ENCODE peak calls at places on chromosomes 12 and 14, in seven cellular contexts. A is psoas muscle, I is iPS DF 6.9, Z is heart left ventricle, S is thoracic aorta, R is uterus, J is transverse colon. X is an unnamed sample.

GRCh38 chr12:12272869-12273268 is 6.0 kb upstream of the LRP6 start:
- DNase-seq in R (no peak), S (no peak), Z (no peak), I (no peak), J (no peak), A (no peak), X (no peak)

GRCh38 chr14:72525087-72525909 is 368.6 kb downstream of the DPF3 start:
- DNase-seq in A (no peak), Z (no peak), R (no peak), S (no peak), I (no peak), J (no peak), X (no peak)

GRCh38 chr12:83114042-83114441 is 427.3 kb downstream of the TMTC2 start:
- DNase-seq in Z (no peak), S (no peak), J (no peak), I (no peak), A (no peak), R (no peak), X (no peak)

GRCh38 chr12:11968041-11968383 is 102.7 kb upstream of the BCL2L14 start:
- DNase-seq in Z (no peak), S (no peak), R (no peak), I (no peak), A (no peak), J (no peak), X (no peak)

GRCh38 chr14:100680439-100681051 is 46.1 kb upstream of the DLK1 start:
- DNase-seq in I (no peak), J (no peak), R (no peak), S (no peak), A (no peak), Z (peak; percentile 52), X (no peak)

GRCh38 chr14:32667287-32667686 is 271.4 kb upstream of the NPAS3 start:
- DNase-seq in R (no peak), A (no peak), I (no peak), J (no peak), S (no peak), Z (no peak), X (no peak)

GRCh38 chr12:12356467-12356885 is 402 bp upstream of the BORCS5 start:
- DNase-seq in R (no peak), S (no peak), J (no peak), Z (no peak), A (no peak), I (no peak), X (no peak)

GRCh38 chr12:100348657-100349454 is 8.0 kb upstream of the SLC17A8 start:
- DNase-seq in J (no peak), I (no peak), S (no peak), Z (no peak), R (no peak), A (no peak), X (no peak)

GRCh38 chr12:22729431-22729830 is 104.5 kb downstream of the ETNK1 start:
- DNase-seq in I (no peak), R (no peak), Z (no peak), J (no peak), S (no peak), A (no peak), X (no peak)

GRCh38 chr14:54399560-54399959 is 2.8 kb downstream of the CDKN3 start:
- DNase-seq in Z (no peak), J (no peak), R (no peak), I (no peak), A (no peak), S (no peak), X (no peak)

DNA sequence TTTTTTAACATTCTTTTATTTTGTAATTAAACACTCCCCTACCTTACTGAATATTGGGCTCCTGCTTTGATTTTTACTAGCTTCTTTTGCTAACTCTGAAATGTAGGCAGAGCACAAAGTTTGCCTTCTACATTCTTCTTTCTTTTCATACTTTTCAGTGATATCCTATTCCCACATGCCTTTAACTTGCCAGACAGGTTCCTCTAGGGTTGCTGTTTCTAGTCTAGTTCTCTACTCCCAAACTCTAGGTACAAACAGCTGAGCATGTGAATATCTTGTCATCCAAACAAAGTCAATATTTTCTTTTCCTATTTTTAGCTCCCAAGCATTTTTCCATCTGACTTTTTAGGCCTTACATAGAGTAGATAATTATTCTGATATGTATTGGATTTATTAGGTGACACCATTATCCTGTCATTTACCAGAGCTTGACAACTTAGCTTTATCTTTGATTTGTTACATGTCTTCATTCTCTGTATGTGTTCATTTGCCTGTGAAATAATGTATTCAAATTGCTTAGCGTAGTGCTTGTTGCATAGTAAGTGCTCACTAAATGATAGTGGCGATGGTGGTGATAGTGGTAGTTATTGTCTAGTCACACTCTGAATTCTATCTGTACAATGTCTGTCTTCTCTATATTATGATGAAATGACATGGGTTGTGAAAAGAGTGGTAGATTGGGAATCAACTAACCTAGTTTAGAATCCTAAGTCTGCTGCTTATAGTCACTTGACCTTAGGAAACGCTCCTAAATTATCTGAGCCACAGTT is 73.6 kb upstream of the DNM1L start:
- DNase-seq in R (no peak), A (no peak), Z (no peak), I (no peak), J (no peak), S (no peak), X (no peak)
- H3K27ac ChIP-seq in R (no peak overlapping the region), A (no peak overlapping the region), Z (no peak overlapping the region), I (no peak overlapping the region), J (no peak overlapping the region), S (no peak overlapping the region), X (no peak overlapping the region)

GRCh38 chr12:6548556-6549378 is 7.1 kb downstream of the IFFO1 start:
- DNase-seq in A (peak; percentile 29), Z (no peak), I (no peak), S (no peak), R (no peak), J (no peak), X (no peak)

GRCh38 chr12:6550294-6551062 is 5.4 kb downstream of the IFFO1 start:
- DNase-seq in Z (peak; percentile 67), A (no peak), J (no peak), R (no peak), S (no peak), I (no peak), X (no peak)

GRCh38 chr12:6547987-6548386 is 7.9 kb downstream of the IFFO1 start:
- DNase-seq in R (peak; percentile 83), I (no peak), J (no peak), S (no peak), A (peak; percentile 55), Z (no peak), X (peak; percentile 63)

GRCh38 chr12:6551063-6551461 is 4.8 kb downstream of the IFFO1 start:
- DNase-seq in R (peak; percentile 56), S (no peak), A (peak; percentile 88), Z (peak; percentile 90), I (no peak), J (peak; percentile 55), X (no peak)

GRCh38 chr12:6549379-6550151 is 6.3 kb downstream of the IFFO1 start:
- DNase-seq in R (no peak), Z (peak; percentile 13), I (no peak), J (no peak), A (peak; percentile 6), S (no peak), X (no peak)
- H3K27ac ChIP-seq in R (peak overlapping the region; percentile 87), Z (peak overlapping the region; percentile 90), I (no peak overlapping the region), J (peak overlapping the region; percentile 83), A (peak overlapping the region; percentile 100), S (peak overlapping the region; percentile 100), X (peak overlapping the region; percentile 96)

GRCh38 chr14:65211341-65211987 is 109.1 kb upstream of the MAX start:
- DNase-seq in R (no peak), I (no peak), A (no peak), Z (no peak), S (no peak), J (no peak), X (peak; percentile 57)
- H3K27ac ChIP-seq in R (no peak overlapping the region), I (no peak overlapping the region), A (no peak overlapping the region), Z (no peak overlapping the region), S (no peak overlapping the region), J (no peak overlapping the region), X (peak overlapping the region; percentile 75)

DNA sequence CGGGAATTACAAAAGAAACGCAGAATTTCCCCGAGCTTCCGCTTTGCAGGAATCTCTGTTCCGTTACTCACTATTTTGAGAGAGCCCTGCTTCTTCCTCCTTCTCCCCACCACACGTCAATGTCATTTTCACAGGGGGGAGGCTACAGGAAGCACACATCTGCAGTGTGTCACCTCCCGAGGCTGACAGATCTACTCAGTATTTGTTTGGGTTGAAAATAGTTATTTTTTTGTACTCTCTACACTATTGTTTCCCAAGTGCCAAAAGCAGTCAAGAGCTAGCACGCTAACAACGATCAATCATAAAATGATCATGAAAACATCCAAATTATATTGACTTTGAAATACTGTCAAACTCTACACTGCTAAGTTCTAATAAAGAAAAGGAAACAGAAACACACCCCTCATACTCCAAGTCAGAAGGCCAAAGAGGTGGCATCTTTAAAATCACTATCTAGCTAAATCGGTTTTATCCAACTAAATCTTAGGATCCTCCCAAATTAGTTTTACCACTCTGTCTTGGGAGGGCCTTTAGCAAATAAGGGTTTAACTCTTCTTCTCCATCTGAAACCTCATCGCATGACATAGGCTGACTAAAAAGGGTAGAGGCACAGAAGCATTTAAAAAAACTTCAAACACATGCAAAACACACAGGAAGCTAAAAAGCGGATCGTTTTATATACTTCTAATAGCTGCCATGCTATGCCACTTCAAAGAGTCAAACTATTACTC is 51.8 kb downstream of the FOXN3 start:
- DNase-seq in R (peak; percentile 32), S (no peak), J (peak; percentile 59), A (no peak), I (no peak), Z (no peak), X (no peak)
- H3K27ac ChIP-seq in R (peak overlapping the region; percentile 15), S (no peak overlapping the region), J (peak overlapping the region; percentile 64), A (no peak overlapping the region), I (no peak overlapping the region), Z (no peak overlapping the region), X (no peak overlapping the region)

GRCh38 chr14:51008416-51008815 is 64.1 kb upstream of the PYGL start:
- DNase-seq in I (no peak), J (no peak), Z (no peak), R (no peak), A (no peak), S (no peak), X (no peak)
- H3K27ac ChIP-seq in I (no peak overlapping the region), J (no peak overlapping the region), Z (no peak overlapping the region), R (no peak overlapping the region), A (peak overlapping the region; percentile 85), S (no peak overlapping the region), X (no peak overlapping the region)

DNA sequence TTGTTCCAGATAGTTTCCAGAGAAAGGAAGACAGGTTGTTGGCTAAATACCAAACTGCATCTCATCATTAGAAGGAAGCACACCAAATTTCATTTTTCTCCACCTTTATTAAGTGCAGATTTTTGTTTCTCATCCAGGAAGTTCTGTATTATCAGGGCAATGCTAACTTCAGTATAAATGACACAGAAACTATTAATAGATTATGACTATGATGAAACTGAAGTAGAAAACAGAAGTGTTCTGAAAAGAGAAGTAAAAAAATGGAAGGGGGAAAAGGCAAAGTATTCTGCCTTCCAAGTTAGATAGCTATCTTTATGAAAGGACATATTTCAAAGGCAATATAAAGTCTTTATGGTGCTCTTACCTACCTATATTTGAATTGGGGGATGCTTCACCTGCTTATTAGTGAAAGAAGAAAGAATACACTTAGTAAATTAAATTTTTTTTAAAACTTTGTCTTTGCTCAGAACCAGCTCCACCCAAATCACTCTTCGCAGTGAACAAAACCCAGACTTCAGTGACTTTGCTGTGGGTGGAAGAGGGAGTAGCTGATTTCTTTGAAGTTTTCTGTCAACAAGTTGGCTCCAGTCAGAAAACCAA is 223.9 kb downstream of the PTPRO start:
- DNase-seq in Z (no peak), S (no peak), R (no peak), A (no peak), J (no peak), I (no peak), X (no peak)
- H3K27ac ChIP-seq in Z (no peak overlapping the region), S (peak overlapping the region; percentile 79), R (peak overlapping the region; percentile 82), A (no peak overlapping the region), J (peak overlapping the region; percentile 46), I (no peak overlapping the region), X (no peak overlapping the region)